ENCODE peak calls at places on chromosomes 16 and 17, in five cellular contexts. One of them, this sample, is unnamed.

GRCh38 chr17:43482103-43483012 is 1.4 kb upstream of the DHX8 start:
- DNase-seq in substantia nigra: no peak
- DNase-seq in NCI-H1436: no peak
- DNase-seq in SK-N-SH: no peak
- DNase-seq in MG63: no peak
- DNase-seq in this sample: no peak

GRCh38 chr17:81253358-81254131 is 14.4 kb downstream of the NDUFAF8 start:
- DNase-seq in substantia nigra: no peak
- DNase-seq in NCI-H1436: peak; percentile 39
- DNase-seq in SK-N-SH: peak; percentile 92
- DNase-seq in MG63: no peak
- DNase-seq in this sample: peak; percentile 52

GRCh38 chr17:2996938-2997670 is 66.3 kb downstream of the OR1D5 start:
- DNase-seq in substantia nigra: no peak
- DNase-seq in NCI-H1436: no peak
- DNase-seq in SK-N-SH: no peak
- DNase-seq in MG63: no peak
- DNase-seq in this sample: no peak

GRCh38 chr17:36461330-36462110 is 25.0 kb upstream of the ZNHIT3 start:
- DNase-seq in substantia nigra: no peak
- DNase-seq in NCI-H1436: no peak
- DNase-seq in SK-N-SH: no peak
- DNase-seq in MG63: no peak
- DNase-seq in this sample: no peak

GRCh38 chr17:42472709-42473521 is 14.2 kb downstream of the ATP6V0A1 start:
- DNase-seq in substantia nigra: no peak
- DNase-seq in NCI-H1436: no peak
- DNase-seq in SK-N-SH: no peak
- DNase-seq in MG63: no peak
- DNase-seq in this sample: no peak

GRCh38 chr16:63361032-63361624 is 1324.9 kb upstream of the CDH8 start:
- DNase-seq in substantia nigra: no peak
- DNase-seq in NCI-H1436: peak; percentile 12
- DNase-seq in SK-N-SH: peak; percentile 30
- DNase-seq in MG63: no peak
- DNase-seq in this sample: peak; percentile 13

GRCh38 chr16:13919683-13920509 is at the start of gene ERCC4:
- DNase-seq in substantia nigra: peak; percentile 92
- DNase-seq in NCI-H1436: peak; percentile 98
- DNase-seq in SK-N-SH: peak; percentile 96
- DNase-seq in MG63: peak; percentile 99
- DNase-seq in this sample: peak; percentile 95

GRCh38 chr17:81302861-81303326 is 7.8 kb upstream of the SLC38A10 start:
- DNase-seq in substantia nigra: no peak
- DNase-seq in NCI-H1436: peak; percentile 39
- DNase-seq in SK-N-SH: peak; percentile 87
- DNase-seq in MG63: no peak
- DNase-seq in this sample: no peak

GRCh38 chr17:72387487-72387886 is 266.7 kb downstream of the SOX9 start:
- DNase-seq in substantia nigra: no peak
- DNase-seq in NCI-H1436: no peak
- DNase-seq in SK-N-SH: no peak
- DNase-seq in MG63: peak; percentile 75
- DNase-seq in this sample: no peak